ENCODE peak calls at places on chromosomes 7 and 10, in five cellular contexts. W is Panc1, B is HCT116, N is GM23338, M is suprapubic skin. H is an unnamed sample.

GRCh38 chr10:96838529-96838928 is 6.4 kb downstream of the LCOR start:
- DNase-seq in M (no peak), N (no peak), W (no peak), B (no peak), H (no peak)

GRCh38 chr10:72796042-72796441 is 97.5 kb upstream of the OIT3 start:
- DNase-seq in W (no peak), N (no peak), M (no peak), B (no peak), H (no peak)

GRCh38 chr7:30102281-30102680 is 32.5 kb upstream of the MTURN start:
- DNase-seq in M (no peak), N (no peak), W (no peak), B (no peak), H (no peak)

GRCh38 chr7:116316838-116317612 is 106.7 kb downstream of the TES start:
- DNase-seq in M (no peak), N (no peak), B (peak), W (peak), H (no peak)

GRCh38 chr10:97810476-97810875 is 38.7 kb upstream of the SFRP5 start:
- DNase-seq in M (no peak), W (no peak), B (peak), N (no peak), H (no peak)

GRCh38 chr10:44963772-44964633 is 4.4 kb downstream of the RASSF4 start:
- DNase-seq in M (no peak), B (no peak), W (no peak), N (peak), H (no peak)

GRCh38 chr10:72746606-72747357 is 54.8 kb downstream of the MCU start:
- DNase-seq in M (no peak), W (no peak), N (no peak), B (no peak), H (no peak)

GRCh38 chr10:15320522-15321203 is 50.4 kb downstream of the FAM171A1 start:
- DNase-seq in W (no peak), N (no peak), M (no peak), B (no peak), H (no peak)

GRCh38 chr10:65891073-65891981 is 1034.5 kb upstream of the LRRTM3 start:
- DNase-seq in N (no peak), W (no peak), M (no peak), B (no peak), H (no peak)

GRCh38 chr7:126656165-126656564 is 596.6 kb downstream of the GRM8 start:
- DNase-seq in B (no peak), M (no peak), W (no peak), N (peak), H (no peak)

GRCh38 chr10:8050561-8051108 is 3.9 kb upstream of the GATA3 start:
- DNase-seq in M (no peak), B (no peak), W (no peak), N (peak), H (no peak)

GRCh38 chr10:61902448-61903183 is 1.1 kb downstream of the ARID5B start:
- DNase-seq in W (peak), M (peak), B (peak), N (peak), H (no peak)

GRCh38 chr7:93945756-93946540 is 24.4 kb downstream of the GNG11 start:
- DNase-seq in N (no peak), W (no peak), M (no peak), B (no peak), H (no peak)

GRCh38 chr10:80270887-80271286 is 18.6 kb downstream of the MAT1A start:
- DNase-seq in N (no peak), W (no peak), B (no peak), M (no peak), H (no peak)
- H3K4me3 ChIP-seq in N (no peak), W (no peak), B (no peak), M (no peak), H (no peak)

GRCh38 chr10:68900427-68901105 is 549 bp upstream of the DDX50 start:
- DNase-seq in N (no peak), M (peak), W (peak), B (no peak), H (no peak)
- TF ChIP-seq POLR2AphosphoS5 in N (peak), M (no peak), W (peak), B (no peak), H (peak)

DNA sequence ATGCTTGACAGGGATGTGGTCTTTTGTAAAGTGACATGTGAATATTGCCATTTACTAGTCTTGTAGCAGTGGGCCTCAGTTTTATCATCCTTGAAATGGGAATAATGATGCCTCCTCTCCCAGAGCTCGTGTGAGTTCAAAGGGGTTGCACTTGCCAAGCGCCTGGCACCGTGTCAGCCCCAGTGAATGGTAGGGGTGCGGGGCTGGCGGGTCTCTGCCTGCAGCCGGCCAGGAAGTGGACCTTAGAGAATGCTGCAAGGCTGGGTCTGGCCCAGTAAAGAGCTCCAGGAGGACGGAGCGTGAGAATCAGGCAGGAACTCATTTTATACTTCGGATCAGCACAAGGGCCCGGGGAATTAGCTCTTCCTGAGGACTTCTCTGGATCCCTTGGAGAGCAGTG is 524.4 kb upstream of the FOXK1 start:
- DNase-seq in N (no peak), W (no peak), B (no peak), M (no peak), H (no peak)
- TF ChIP-seq CTCF in N (no peak), W (no peak), B (no peak), M (no peak), H (no peak)

GRCh38 chr10:79311581-79312407 is 35.5 kb upstream of the PPIF start:
- DNase-seq in W (no peak), N (no peak), B (no peak), M (no peak), H (no peak)
- H3K4me3 ChIP-seq in W (no peak), N (no peak), B (no peak), M (no peak), H (no peak)

DNA sequence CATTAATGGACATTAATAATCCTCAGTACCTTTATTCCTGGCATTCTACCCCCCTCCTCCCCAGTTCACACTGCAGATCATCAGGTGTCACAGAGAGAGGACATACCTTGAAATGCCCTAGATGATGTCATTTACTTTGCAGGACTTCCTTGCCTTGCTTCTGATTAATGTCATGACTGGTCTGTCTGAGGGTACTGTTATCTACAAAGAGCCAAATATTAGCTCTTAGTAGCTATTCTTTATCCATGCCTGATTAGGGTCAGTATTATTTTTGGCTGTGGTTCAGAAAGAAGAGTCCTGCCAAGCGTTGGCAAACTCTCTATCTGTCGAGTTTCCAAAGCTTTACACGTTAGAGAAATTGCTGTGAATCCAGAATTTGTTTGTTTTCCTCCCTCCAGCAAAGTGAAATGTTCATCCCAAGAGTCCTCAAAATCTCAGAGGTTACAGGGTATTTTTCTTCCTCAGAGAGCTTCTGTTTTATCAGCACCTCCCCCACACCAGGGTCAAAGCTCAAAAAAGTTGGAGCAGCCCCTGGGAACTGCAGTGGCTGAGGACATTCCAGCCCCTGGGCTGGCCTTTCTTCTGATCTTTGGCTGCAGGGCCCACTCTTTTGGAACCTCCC is 12.6 kb downstream of the SCD start:
- DNase-seq in W (no peak), N (no peak), B (no peak), M (no peak), H (no peak)
- TF ChIP-seq POLR2AphosphoS5 in W (no peak), N (no peak), B (no peak), M (no peak), H (no peak)

GRCh38 chr7:69932034-69932628 is 333.9 kb downstream of the AUTS2 start:
- DNase-seq in M (no peak), N (peak), B (no peak), W (peak), H (no peak)
- TF ChIP-seq CTCF in M (peak), N (peak), B (no peak), W (peak), H (no peak)